ENCODE peak calls at places on chromosomes 4 and X, in nine cellular contexts. I is fibroblast of lung, A is brain microvascular endothelial cell, Y is PC-3, L is fibroblast of pulmonary artery, F is esophagus squamous epithelium, E is psoas muscle, V is heart left ventricle, M is OCI-LY7. Q is an unnamed sample.

GRCh38 chr4:155999743-156000142 is 46.1 kb upstream of the CTSO start:
- DNase-seq in M (no peak), V (peak), F (no peak), Y (peak), A (peak), E (no peak), L (no peak), I (peak), Q (peak)

GRCh38 chr4:24312261-24312913 is 272.0 kb downstream of the DHX15 start:
- DNase-seq in F (no peak), E (no peak), A (no peak), Y (no peak), I (no peak), M (no peak), L (no peak), V (no peak), Q (no peak)

GRCh38 chr4:139749313-139749712 is 83.7 kb downstream of the MGST2 start:
- DNase-seq in M (no peak), E (no peak), A (no peak), Y (no peak), V (no peak), F (no peak), L (no peak), I (no peak), Q (no peak)

GRCh38 chrX:153903238-153903980 is 1.1 kb upstream of the AVPR2 start:
- DNase-seq in I (no peak), A (no peak), V (no peak), E (no peak), Y (no peak), L (no peak), M (peak), F (no peak), Q (no peak)

GRCh38 chr4:109989044-109989443 is 76.4 kb downstream of the EGF start:
- DNase-seq in I (peak), E (no peak), M (no peak), V (no peak), Y (peak), F (no peak), A (no peak), L (peak), Q (no peak)

GRCh38 chr4:164239976-164240375 is 514.0 kb upstream of the SMIM31 start:
- DNase-seq in V (no peak), A (peak), F (no peak), Y (peak), I (no peak), L (no peak), E (no peak), M (no peak), Q (no peak)

GRCh38 chr4:581753-582361 is 5.8 kb upstream of the TMEM271 start:
- DNase-seq in L (no peak), Y (no peak), A (no peak), V (no peak), F (no peak), E (no peak), I (no peak), M (no peak), Q (no peak)

GRCh38 chr4:168451744-168452394 is 28.4 kb downstream of the DDX60L start:
- DNase-seq in L (peak), A (peak), E (no peak), V (no peak), F (no peak), M (no peak), Y (peak), I (peak), Q (no peak)

GRCh38 chrX:118216086-118216485 is 99.5 kb upstream of the KLHL13 start:
- DNase-seq in E (no peak), I (no peak), V (no peak), Y (peak), L (peak), M (no peak), A (no peak), F (no peak), Q (no peak)

GRCh38 chr4:57233391-57233790 is 123.2 kb upstream of the IGFBP7 start:
- DNase-seq in E (no peak), A (peak), L (peak), F (no peak), M (no peak), V (no peak), Y (peak), I (peak), Q (no peak)

GRCh38 chrX:16664059-16664458 is 14.1 kb downstream of the S100G start:
- DNase-seq in M (no peak), L (peak), F (no peak), Y (peak), E (no peak), V (no peak), I (peak), A (no peak), Q (no peak)

GRCh38 chr4:8271821-8272220 is 2.3 kb downstream of the HTRA3 start:
- DNase-seq in A (no peak), Y (no peak), I (no peak), V (no peak), F (no peak), E (no peak), L (no peak), M (no peak), Q (no peak)

GRCh38 chr4:142671516-142671915 is 174.6 kb downstream of the INPP4B start:
- DNase-seq in E (no peak), M (no peak), I (no peak), A (no peak), L (peak), V (no peak), F (no peak), Y (peak), Q (no peak)
- TF ChIP-seq CTCF in E (no peak), M (peak), I (no peak), A (peak), L (peak), V (no peak), F (no peak), Y (peak), Q (no peak)

GRCh38 chrX:8783100-8784098 is 17.8 kb downstream of the FAM9A start:
- DNase-seq in Y (peak), E (no peak), A (no peak), I (no peak), F (no peak), L (peak), V (no peak), M (no peak), Q (peak)
- TF ChIP-seq CTCF in Y (peak), E (no peak), A (peak), I (peak), F (peak), L (peak), V (peak), M (peak), Q (peak)

GRCh38 chrX:138756234-138756633 is 44.7 kb upstream of the FGF13 start:
- DNase-seq in M (no peak), Y (peak), L (peak), I (peak), V (peak), F (no peak), A (peak), E (peak), Q (no peak)
- TF ChIP-seq CTCF in M (no peak), Y (peak), L (no peak), I (peak), V (no peak), F (no peak), A (peak), E (peak), Q (no peak)

DNA sequence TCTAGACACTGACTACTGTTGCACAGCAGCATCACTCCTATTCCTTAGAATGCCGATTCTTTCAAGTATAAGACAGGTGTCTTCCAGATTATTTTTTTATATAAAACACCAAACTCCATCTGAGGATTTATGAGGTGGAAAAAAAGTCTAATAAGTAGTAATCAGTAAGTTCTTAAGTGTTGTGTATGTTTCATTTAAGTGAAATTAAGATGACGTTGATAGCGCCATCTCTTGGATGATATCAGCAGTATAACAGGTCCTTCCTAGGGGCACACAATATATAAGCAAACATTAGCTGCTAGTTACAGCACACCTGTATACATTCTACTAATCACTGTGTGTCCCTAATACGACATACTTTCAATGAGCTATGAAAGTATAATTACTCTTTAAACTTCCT is 99.6 kb upstream of the STS start:
- DNase-seq in Y (peak), V (no peak), L (no peak), A (no peak), I (no peak), M (no peak), F (no peak), E (no peak), Q (no peak)
- TF ChIP-seq CTCF in Y (peak), V (no peak), L (no peak), A (no peak), I (no peak), M (peak), F (no peak), E (no peak), Q (no peak)

DNA sequence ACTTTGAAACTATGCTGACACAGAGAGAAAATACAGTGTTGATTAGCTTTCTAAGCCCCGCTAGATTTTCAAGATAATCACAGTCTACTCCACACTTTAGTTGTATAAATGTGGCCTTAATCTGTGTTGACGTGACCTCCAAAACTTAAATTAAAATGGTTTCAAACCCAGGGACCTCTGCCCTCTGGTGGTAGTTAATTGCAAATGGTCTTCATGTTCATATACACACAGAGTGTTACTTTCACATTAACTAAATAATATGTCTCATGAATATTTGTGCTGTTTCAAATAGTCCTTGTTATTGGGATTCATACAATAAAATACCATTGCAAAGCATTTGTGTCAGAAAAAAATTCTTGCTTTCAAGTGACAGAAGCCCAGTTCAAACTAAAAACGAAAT is 64.3 kb downstream of the TASL start:
- DNase-seq in Y (peak), I (peak), E (no peak), A (no peak), M (peak), L (peak), F (no peak), V (no peak), Q (no peak)
- TF ChIP-seq CTCF in Y (peak), I (peak), E (peak), A (peak), M (peak), L (peak), F (peak), V (peak), Q (peak)

DNA sequence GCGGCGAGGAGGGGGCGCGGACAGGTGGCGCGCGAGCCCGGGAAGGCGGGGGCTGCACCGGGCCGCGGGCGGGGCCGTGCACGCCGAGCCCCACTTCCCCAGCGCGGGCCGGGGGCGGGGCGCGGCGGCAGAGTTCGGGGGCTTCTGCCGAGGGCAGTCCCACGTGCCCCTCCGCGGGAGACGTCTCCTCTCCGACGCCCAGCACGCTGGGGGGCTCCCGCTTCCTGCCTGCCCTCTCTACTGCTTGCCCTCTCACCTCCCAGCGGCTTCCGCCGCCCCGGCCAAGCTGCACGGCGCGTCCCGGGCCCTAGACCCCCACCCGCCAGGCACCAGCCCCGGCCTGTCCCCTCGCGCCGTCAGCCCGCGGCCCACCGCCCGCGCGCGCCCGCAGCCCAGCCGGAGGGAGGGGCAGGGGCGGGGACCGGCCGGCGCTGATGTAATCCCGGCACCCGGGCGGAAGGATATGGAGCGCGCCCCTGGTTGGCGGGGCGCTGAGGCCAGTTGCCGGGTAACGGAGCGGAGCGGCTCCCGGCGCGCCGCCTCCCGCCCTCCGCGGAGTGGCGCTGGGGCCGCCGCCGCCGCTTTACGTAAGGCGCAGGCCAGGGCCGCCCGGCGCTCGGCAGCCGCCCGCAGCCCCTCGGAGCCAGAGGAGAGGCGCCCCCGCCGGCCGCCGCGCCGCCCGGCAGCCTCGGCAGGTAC is at the start of gene KIAA0232:
- DNase-seq in V (peak), M (peak), A (peak), E (peak), I (peak), Y (peak), F (peak), L (peak), Q (peak)
- TF ChIP-seq CTCF in V (no peak), M (no peak), A (no peak), E (no peak), I (no peak), Y (no peak), F (peak), L (no peak), Q (peak)

DNA sequence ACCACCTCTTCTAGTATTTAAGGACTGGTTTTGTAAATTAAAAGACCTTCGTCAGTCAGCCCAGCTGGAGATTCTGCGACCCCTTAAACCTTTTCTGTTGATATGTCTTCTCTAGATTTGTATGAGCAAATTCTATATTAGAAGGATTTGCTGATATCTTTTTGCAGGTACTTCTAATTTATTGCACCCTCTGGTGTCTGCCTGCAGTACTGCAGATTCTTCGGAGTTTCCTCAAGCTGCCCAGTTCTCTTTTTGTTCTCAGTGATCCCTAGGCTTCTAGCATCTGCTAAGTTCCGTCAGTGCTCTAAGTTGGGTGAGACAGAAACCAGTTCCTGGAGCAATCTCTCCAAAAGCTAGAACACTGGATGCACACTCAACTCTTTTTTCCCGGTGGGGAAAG is 545.2 kb downstream of the C4orf33 start:
- DNase-seq in A (peak), Y (peak), V (peak), M (peak), E (no peak), I (peak), L (peak), F (no peak), Q (peak)
- TF ChIP-seq CTCF in A (peak), Y (peak), V (peak), M (peak), E (peak), I (peak), L (peak), F (peak), Q (peak)

GRCh38 chrX:43333543-43333942 is 322.6 kb upstream of the MAOA start:
- DNase-seq in M (peak), F (no peak), A (no peak), I (no peak), L (peak), V (no peak), E (no peak), Y (no peak), Q (no peak)
- TF ChIP-seq CTCF in M (peak), F (peak), A (no peak), I (no peak), L (no peak), V (no peak), E (no peak), Y (peak), Q (no peak)

Q was measured in GM13976.